ENCODE peak calls at places on chromosomes 12 and 14, in ten cellular contexts. I, V, K, C, X, L, G, O, J and U are unnamed samples.

GRCh38 chr12:91001306-91001705 is 3.5 kb downstream of the EPYC start:
- DNase-seq in I (no peak), O (no peak), V (no peak), X (no peak), K (no peak), J (no peak), C (no peak), G (no peak), L (no peak), U (no peak)

GRCh38 chr12:53096089-53096741 is 1.3 kb upstream of the IGFBP6 start:
- DNase-seq in C (peak), X (no peak), J (peak), V (peak), G (peak), O (no peak), K (peak), I (peak), L (no peak), U (peak)

GRCh38 chr14:95432152-95433093 is 84.0 kb downstream of the SYNE3 start:
- DNase-seq in I (peak), K (peak), J (peak), C (peak), O (no peak), V (peak), L (no peak), G (peak), X (no peak), U (peak)

GRCh38 chr14:68633131-68633991 is 159.5 kb downstream of the ZFP36L1 start:
- DNase-seq in L (no peak), O (no peak), V (peak), C (peak), J (no peak), I (no peak), G (peak), K (peak), X (no peak), U (peak)

GRCh38 chr12:3293446-3294161 is 197.4 kb upstream of the PRMT8 start:
- DNase-seq in C (no peak), K (peak), X (no peak), J (peak), G (peak), O (no peak), L (no peak), V (no peak), I (no peak), U (peak)

GRCh38 chr12:6084261-6084968 is 40.1 kb downstream of the VWF start:
- DNase-seq in O (no peak), J (peak), C (peak), L (no peak), I (peak), X (no peak), K (peak), G (peak), V (peak), U (peak)

GRCh38 chr14:56608682-56609081 is 29.1 kb downstream of the TMEM260 start:
- DNase-seq in J (peak), I (no peak), O (no peak), K (peak), C (no peak), X (no peak), V (peak), L (no peak), G (no peak), U (no peak)

GRCh38 chr14:101456246-101457159 is 104.8 kb upstream of the DIO3 start:
- DNase-seq in K (no peak), G (no peak), V (no peak), I (peak), X (no peak), O (no peak), J (no peak), C (no peak), L (no peak), U (no peak)

GRCh38 chr14:33946679-33947078 is 4.2 kb downstream of the EGLN3 start:
- DNase-seq in V (no peak), K (no peak), L (no peak), G (no peak), X (no peak), C (no peak), O (no peak), I (no peak), J (no peak), U (no peak)

GRCh38 chr12:90979936-90980335 is 24.8 kb downstream of the EPYC start:
- DNase-seq in O (no peak), C (no peak), J (peak), I (no peak), V (peak), L (no peak), X (no peak), K (peak), G (peak), U (peak)

GRCh38 chr14:83419420-83419819 is 1885.8 kb upstream of the SEL1L start:
- DNase-seq in K (no peak), J (no peak), O (no peak), G (no peak), L (no peak), X (peak), V (no peak), I (no peak), C (no peak), U (no peak)

GRCh38 chr12:43407816-43408645 is 144.0 kb downstream of the ADAMTS20 start:
- DNase-seq in K (peak), I (no peak), O (no peak), L (no peak), J (peak), X (no peak), G (no peak), C (no peak), V (peak), U (no peak)

GRCh38 chr14:58283730-58284129 is 14.6 kb upstream of the ARID4A start:
- DNase-seq in V (no peak), J (no peak), X (no peak), C (no peak), O (no peak), I (no peak), K (no peak), L (no peak), G (no peak), U (no peak)

GRCh38 chr12:49698619-49699545 is 8.3 kb downstream of the FMNL3 start:
- DNase-seq in J (peak), L (no peak), X (no peak), V (peak), O (peak), G (peak), K (peak), I (peak), C (peak), U (peak)

GRCh38 chr14:92712654-92713051 is 35.8 kb downstream of the LGMN start:
- DNase-seq in V (no peak), K (no peak), C (no peak), L (no peak), J (no peak), G (no peak), O (no peak), I (no peak), X (no peak), U (no peak)

GRCh38 chr14:72958548-72958947 is 32.3 kb downstream of the DCAF4 start:
- DNase-seq in J (no peak), K (no peak), V (no peak), L (no peak), C (no peak), O (no peak), X (no peak), I (no peak), G (no peak), U (no peak)

GRCh38 chr14:32576088-32576795 is 247.1 kb downstream of the AKAP6 start:
- DNase-seq in G (peak), I (peak), L (no peak), J (peak), K (peak), O (no peak), V (peak), X (no peak), C (peak), U (peak)

GRCh38 chr14:100708349-100709217 is 18.1 kb upstream of the DLK1 start:
- DNase-seq in L (no peak), K (peak), X (peak), V (peak), O (no peak), J (peak), C (peak), G (peak), I (peak), U (peak)

GRCh38 chr12:101783150-101783549 is 43.9 kb upstream of the SYCP3 start:
- DNase-seq in C (no peak), X (no peak), L (no peak), J (no peak), G (no peak), O (no peak), I (no peak), K (no peak), V (no peak), U (peak)

GRCh38 chr12:71214511-71215285 is 56.9 kb upstream of the TSPAN8 start:
- DNase-seq in V (no peak), I (peak), X (no peak), J (no peak), C (no peak), K (peak), O (no peak), G (no peak), L (no peak), U (no peak)

GRCh38 chr12:20549115-20549719 is 145.9 kb upstream of the SLCO1C1 start:
- DNase-seq in V (peak), X (no peak), K (peak), J (peak), O (no peak), I (peak), G (peak), C (peak), L (no peak), U (peak)

GRCh38 chr12:27973487-27973890 is 956 bp upstream of the PTHLH start:
- DNase-seq in O (no peak), L (no peak), G (peak), V (peak), I (no peak), J (peak), X (no peak), K (peak), C (no peak), U (no peak)

GRCh38 chr12:89210277-89210676 is 142.0 kb downstream of the DUSP6 start:
- DNase-seq in K (no peak), X (no peak), O (no peak), J (no peak), C (no peak), I (peak), G (no peak), L (no peak), V (no peak), U (no peak)
- TF ChIP-seq CTCF in K (no peak), X (no peak), O (no peak), J (no peak), C (no peak), I (no peak), G (no peak), L (no peak), V (no peak), U (no peak)

DNA sequence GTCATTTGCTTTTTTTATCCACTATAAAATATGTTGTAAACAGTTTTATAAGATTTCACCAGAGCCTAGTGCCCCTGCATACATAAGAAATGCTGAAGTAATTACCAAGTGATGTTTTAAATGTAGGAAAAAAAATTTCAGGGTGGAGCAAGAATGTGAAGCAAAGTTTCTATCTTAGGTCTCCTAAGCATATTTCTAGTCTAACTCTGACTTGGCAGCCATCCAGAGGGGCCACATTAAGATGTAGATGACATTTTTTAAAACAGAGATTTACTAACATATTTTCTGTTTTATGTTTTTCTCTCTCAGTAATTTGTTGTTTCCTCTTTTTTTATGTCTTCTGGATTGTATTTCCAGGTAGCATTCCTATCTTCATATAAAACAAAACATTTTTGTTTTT is 15.8 kb upstream of the KRAS start:
- DNase-seq in C (no peak), X (no peak), L (no peak), V (no peak), J (peak), I (no peak), O (no peak), K (peak), G (peak), U (peak)
- H3K4me3 ChIP-seq in C (no peak), X (no peak), L (no peak), V (no peak), J (no peak), I (no peak), O (no peak), K (no peak), G (no peak), U (no peak)

GRCh38 chr14:24442240-24443052 is at the start of gene SDR39U1:
- DNase-seq in V (peak), I (peak), J (peak), X (peak), L (peak), C (peak), K (peak), G (peak), O (peak), U (peak)
- TF ChIP-seq CTCF in V (no peak), I (peak), J (no peak), X (no peak), L (peak), C (no peak), K (no peak), G (no peak), O (no peak), U (no peak)

GRCh38 chr14:64391986-64392385 is 3.8 kb downstream of the MTHFD1 start:
- DNase-seq in J (no peak), O (no peak), V (no peak), L (no peak), X (no peak), K (no peak), I (no peak), G (no peak), C (peak), U (no peak)

GRCh38 chr14:64394423-64394822 is 6.3 kb downstream of the MTHFD1 start:
- DNase-seq in V (no peak), C (no peak), O (no peak), X (no peak), K (no peak), G (no peak), L (no peak), I (no peak), J (no peak), U (no peak)

GRCh38 chr14:64391113-64391725 is 3.1 kb downstream of the MTHFD1 start:
- DNase-seq in V (no peak), C (no peak), K (no peak), O (no peak), X (no peak), L (no peak), I (peak), J (no peak), G (no peak), U (no peak)

GRCh38 chr14:64400829-64401459 is 12.8 kb downstream of the MTHFD1 start:
- DNase-seq in C (no peak), O (no peak), I (no peak), K (peak), J (no peak), V (no peak), L (no peak), G (peak), X (no peak), U (peak)

DNA sequence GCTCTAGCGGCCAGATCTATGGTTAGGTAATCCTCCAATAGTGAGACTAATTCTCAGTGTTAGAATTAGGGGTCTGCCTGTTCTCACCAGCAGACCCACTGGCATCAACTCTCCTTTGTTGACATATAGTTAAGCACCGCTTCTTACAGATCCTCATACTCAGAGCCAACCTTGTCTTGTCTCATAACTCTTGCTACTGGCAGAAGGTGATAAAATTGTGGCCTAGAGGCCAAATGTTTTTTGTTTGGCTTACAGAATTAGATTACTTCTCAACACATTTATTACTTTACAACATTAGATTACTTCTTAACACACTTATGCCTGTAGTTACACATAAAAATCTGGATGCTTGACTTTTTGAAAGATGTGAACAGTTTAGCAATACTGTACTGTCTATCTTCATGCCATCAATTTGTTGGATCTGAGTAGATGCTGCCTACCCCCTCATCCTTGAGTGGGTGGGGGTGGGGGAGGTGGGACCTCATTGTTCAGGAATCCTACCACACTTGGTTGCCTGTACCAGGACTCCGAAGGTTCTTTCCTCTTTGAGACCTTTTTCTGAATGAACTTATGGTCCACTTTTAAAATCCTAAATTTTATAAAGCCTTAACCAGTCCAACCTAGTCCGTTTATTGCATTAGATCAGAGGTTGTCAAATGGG is 7.0 kb downstream of the MTHFD1 start:
- DNase-seq in I (no peak), J (no peak), V (no peak), O (no peak), G (no peak), X (no peak), C (no peak), L (no peak), K (no peak), U (no peak)
- H3K4me3 ChIP-seq in I (no peak), J (no peak), V (no peak), O (no peak), G (no peak), X (no peak), C (no peak), L (no peak), K (no peak), U (no peak)

GRCh38 chr12:121921106-121921505 is 2.7 kb downstream of the CFAP251 start:
- DNase-seq in X (no peak), I (no peak), K (no peak), V (no peak), O (no peak), G (no peak), J (no peak), C (no peak), L (no peak), U (no peak)

GRCh38 chr12:121917950-121918678 is at the start of gene CFAP251:
- DNase-seq in J (peak), G (peak), X (peak), O (peak), V (peak), L (peak), K (peak), C (peak), I (peak), U (peak)

GRCh38 chr12:121915841-121916321 is 2.5 kb upstream of the CFAP251 start:
- DNase-seq in I (peak), O (no peak), C (no peak), X (no peak), J (peak), L (no peak), K (peak), V (no peak), G (no peak), U (peak)

GRCh38 chr12:121918679-121919038 is 267 bp downstream of the CFAP251 start:
- DNase-seq in O (no peak), I (peak), L (no peak), V (no peak), X (no peak), K (no peak), C (no peak), J (no peak), G (no peak), U (no peak)

GRCh38 chr12:121916719-121917118 is 1.7 kb upstream of the CFAP251 start:
- DNase-seq in K (peak), G (peak), X (no peak), V (peak), C (no peak), L (no peak), O (no peak), J (peak), I (peak), U (peak)
- TF ChIP-seq CTCF in K (peak), G (peak), X (peak), V (peak), C (no peak), L (peak), O (no peak), J (peak), I (peak), U (peak)

DNA sequence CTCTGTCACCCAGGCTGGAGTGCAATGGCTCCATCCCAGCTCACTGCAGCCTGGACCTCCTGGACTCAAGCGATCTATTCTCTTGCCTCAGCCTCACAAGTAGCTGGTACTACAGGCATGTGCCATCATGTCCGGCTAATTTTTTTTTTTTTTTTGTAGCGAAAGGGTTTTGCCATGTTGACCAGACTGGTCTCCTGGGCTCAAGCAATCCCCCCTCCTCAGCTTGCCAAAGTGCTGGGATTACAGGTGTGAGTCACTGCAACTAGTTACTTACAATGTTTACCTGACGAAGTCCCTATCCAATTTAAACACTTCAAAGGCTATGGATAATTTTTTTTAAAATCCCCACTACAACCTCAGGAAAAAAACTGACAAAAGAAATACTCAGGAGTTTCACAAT is 1.8 kb downstream of the KRR1 start:
- DNase-seq in I (no peak), K (no peak), L (no peak), O (no peak), V (no peak), X (no peak), J (no peak), C (no peak), G (no peak), U (no peak)
- H3K4me3 ChIP-seq in I (peak), K (no peak), L (no peak), O (no peak), V (peak), X (no peak), J (no peak), C (no peak), G (no peak), U (no peak)

GRCh38 chr14:61492474-61492873 is 171.1 kb downstream of the PRKCH start:
- DNase-seq in I (no peak), O (no peak), L (no peak), G (no peak), C (no peak), X (no peak), V (no peak), K (no peak), J (no peak), U (no peak)
- TF ChIP-seq CTCF in I (no peak), O (no peak), L (no peak), G (no peak), C (no peak), X (no peak), V (no peak), K (no peak), J (no peak), U (no peak)